ENCODE peak calls at places on chromosomes 16 and 17, in four cellular contexts. L, C, M and R are unnamed samples.

GRCh38 chr16:65229191-65229662 is 107.4 kb upstream of the CDH11 start:
- DNase-seq in L (no peak), C (peak; percentile 3), M (peak; percentile 62), R (no peak)

GRCh38 chr16:22868859-22869258 is 54.9 kb downstream of the HS3ST2 start:
- DNase-seq in L (no peak), C (no peak), M (no peak), R (no peak)

GRCh38 chr17:7021993-7022778 is 664 bp upstream of the BCL6B start:
- DNase-seq in L (peak; percentile 72), C (no peak), M (peak; percentile 90), R (peak; percentile 38)

GRCh38 chr17:64058547-64059115 is 38.2 kb upstream of the ICAM2 start:
- DNase-seq in L (no peak), C (peak; percentile 58), M (no peak), R (no peak)

GRCh38 chr17:77332034-77332971 is 191.5 kb downstream of the SEC14L1 start:
- DNase-seq in L (no peak), C (peak; percentile 26), M (no peak), R (peak; percentile 76)

GRCh38 chr16:80148826-80149225 is 392.0 kb upstream of the DYNLRB2 start:
- DNase-seq in L (no peak), C (no peak), M (no peak), R (no peak)

GRCh38 chr16:83365166-83365565 is 442.6 kb upstream of the HSBP1 start:
- DNase-seq in L (no peak), C (peak; percentile 69), M (no peak), R (no peak)

GRCh38 chr17:45170976-45171337 is 9.3 kb downstream of the HEXIM2 start:
- DNase-seq in L (peak; percentile 98), C (peak; percentile 73), M (peak; percentile 90), R (peak; percentile 74)

GRCh38 chr17:929547-929946 is 50.0 kb downstream of the NXN start:
- DNase-seq in L (no peak), C (no peak), M (no peak), R (no peak)

GRCh38 chr17:63120406-63120805 is 154.4 kb downstream of the TANC2 start:
- DNase-seq in L (peak; percentile 66), C (peak; percentile 55), M (peak; percentile 35), R (peak; percentile 38)

GRCh38 chr17:71460943-71461342 is 659.9 kb upstream of the SOX9 start:
- DNase-seq in L (peak; percentile 25), C (no peak), M (peak; percentile 61), R (peak; percentile 46)

GRCh38 chr16:88917146-88917914 is 50.9 kb upstream of the PABPN1L start:
- DNase-seq in L (no peak), C (no peak), M (no peak), R (no peak)

GRCh38 chr16:78768723-78769122 is 669.3 kb downstream of the WWOX start:
- DNase-seq in L (no peak), C (no peak), M (no peak), R (no peak)

GRCh38 chr17:62792122-62792800 is 15.9 kb downstream of the MARCHF10 start:
- DNase-seq in L (peak; percentile 56), C (peak; percentile 98), M (peak; percentile 87), R (peak; percentile 97)

GRCh38 chr16:4266372-4266771 is 6.5 kb downstream of the TFAP4 start:
- DNase-seq in L (peak; percentile 32), C (no peak), M (peak; percentile 19), R (peak; percentile 6)

GRCh38 chr16:66391726-66392670 is 25.5 kb downstream of the CDH5 start:
- DNase-seq in L (no peak), C (no peak), M (no peak), R (no peak)

GRCh38 chr16:54921229-54921824 is 9.3 kb upstream of the IRX5 start:
- DNase-seq in L (no peak), C (peak; percentile 39), M (peak; percentile 13), R (no peak)

GRCh38 chr17:14840616-14841231 is 424.4 kb downstream of the PMP22 start:
- DNase-seq in L (no peak), C (peak; percentile 6), M (peak; percentile 79), R (peak; percentile 75)

GRCh38 chr17:78714534-78714933 is 67.5 kb downstream of the CYTH1 start:
- DNase-seq in L (no peak), C (no peak), M (no peak), R (no peak)
- H3K4me3 ChIP-seq in L (no peak overlapping the region), C (no peak overlapping the region), M (no peak overlapping the region), R (no peak overlapping the region)

GRCh38 chr17:48818361-48818841 is 1.4 kb upstream of the TTLL6 start:
- DNase-seq in L (no peak), C (no peak), M (no peak), R (no peak)
- H3K4me3 ChIP-seq in L (no peak overlapping the region), C (no peak overlapping the region), M (no peak overlapping the region), R (no peak overlapping the region)

DNA sequence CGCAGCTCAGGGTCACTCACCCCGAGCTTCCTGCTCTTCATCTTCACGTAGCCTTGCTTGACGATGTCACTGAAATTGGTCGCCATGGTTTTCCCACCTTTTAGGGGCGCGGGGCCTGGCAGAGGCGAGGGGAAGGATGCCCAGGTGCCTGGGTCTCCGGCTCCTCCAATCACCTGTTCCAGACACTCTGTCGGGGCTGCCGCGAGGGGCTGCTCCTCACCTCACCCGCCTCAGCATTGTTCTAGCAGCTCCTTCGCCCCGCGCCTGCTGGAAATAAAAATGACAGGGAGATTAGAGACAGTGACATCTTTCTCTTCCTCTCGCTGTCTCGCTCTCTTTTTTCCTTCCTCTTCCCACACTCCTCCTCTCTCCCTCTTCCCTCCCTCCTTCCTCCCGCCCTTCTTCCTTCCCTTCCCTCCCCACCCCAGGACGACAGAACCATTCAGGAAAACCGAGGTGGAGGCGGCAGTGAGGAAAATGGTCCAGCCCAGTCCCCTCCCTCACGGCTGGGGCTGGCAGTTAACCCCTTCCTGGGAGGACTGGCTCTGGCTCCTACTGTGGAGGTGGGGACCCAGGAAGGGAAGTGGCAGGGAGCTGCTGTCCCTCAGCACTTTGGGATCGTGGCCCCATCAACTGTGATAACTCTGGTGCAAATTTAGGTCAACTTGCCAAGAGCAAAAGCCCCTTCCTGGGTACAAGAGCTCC is 6.7 kb downstream of the DOK4 start:
- DNase-seq in L (no peak), C (peak; percentile 74), M (peak; percentile 72), R (peak; percentile 54)
- H3K4me3 ChIP-seq in L (no peak overlapping the region), C (peak overlapping the region; percentile 51), M (peak overlapping the region; percentile 86), R (peak overlapping the region; percentile 55)

DNA sequence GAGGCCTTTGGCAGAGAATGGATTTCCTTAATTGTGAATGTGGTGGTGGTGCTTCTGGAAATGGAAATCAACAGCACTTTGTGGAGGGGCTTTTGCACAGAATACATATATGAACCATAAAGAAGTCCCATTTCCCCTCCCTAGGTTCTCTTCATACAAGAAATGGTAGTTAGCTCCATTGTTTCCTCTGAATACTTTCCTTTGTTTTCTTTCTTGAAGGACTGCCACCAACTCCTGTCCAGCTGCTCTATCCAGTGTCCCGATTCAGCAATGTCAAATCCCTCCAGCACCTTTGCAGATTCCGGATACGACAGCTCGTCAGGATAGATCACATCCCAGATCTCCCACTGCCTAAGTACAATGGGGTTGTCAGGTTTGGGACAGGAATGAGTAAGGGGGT is 33.2 kb upstream of the ARHGAP23 start:
- DNase-seq in L (no peak), C (no peak), M (no peak), R (no peak)
- H3K4me3 ChIP-seq in L (no peak overlapping the region), C (no peak overlapping the region), M (no peak overlapping the region), R (no peak overlapping the region)

DNA sequence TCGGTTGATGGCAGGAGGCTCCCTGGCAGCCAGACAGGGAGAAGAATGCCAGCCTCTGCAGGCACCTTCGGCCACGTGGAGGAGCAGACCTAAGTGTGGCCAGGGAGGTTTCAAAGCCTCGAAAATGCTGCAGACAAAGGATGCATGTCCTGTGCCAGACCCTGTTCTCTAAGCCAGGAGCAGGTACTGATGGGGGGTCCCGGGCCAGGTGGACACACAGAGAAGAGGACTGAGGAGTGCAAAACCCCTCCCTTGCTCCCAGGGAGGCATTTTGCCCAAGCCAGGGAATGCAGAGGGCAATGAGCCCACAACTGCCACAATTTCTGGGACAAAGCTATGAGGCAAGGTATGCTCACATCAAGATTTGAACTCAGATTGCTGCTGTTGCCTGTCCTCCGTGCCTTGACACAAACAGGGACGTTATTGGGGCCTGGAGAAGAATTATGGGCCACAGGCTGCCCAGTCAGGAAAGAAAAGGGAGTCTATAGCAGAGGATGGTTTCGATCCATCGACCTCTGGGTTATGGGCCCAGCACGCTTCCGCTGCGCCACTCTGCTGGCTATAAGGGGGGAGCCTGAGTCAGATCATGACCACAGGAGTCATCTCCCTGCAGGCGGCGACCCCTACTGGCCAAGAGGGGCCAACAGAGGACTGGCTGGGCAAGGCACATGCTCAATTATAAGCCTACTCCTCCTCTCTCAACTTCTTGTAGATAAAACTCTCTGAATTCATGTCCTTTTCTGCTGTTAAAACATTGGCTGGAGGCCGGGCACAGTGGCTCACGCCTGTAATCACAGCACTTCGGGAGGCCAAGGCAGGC is 25.1 kb upstream of the FOXK2 start:
- DNase-seq in L (peak; percentile 92), C (peak; percentile 97), M (peak; percentile 96), R (peak; percentile 91)
- H3K4me3 ChIP-seq in L (peak overlapping the region; percentile 22), C (no peak overlapping the region), M (no peak overlapping the region), R (no peak overlapping the region)

DNA sequence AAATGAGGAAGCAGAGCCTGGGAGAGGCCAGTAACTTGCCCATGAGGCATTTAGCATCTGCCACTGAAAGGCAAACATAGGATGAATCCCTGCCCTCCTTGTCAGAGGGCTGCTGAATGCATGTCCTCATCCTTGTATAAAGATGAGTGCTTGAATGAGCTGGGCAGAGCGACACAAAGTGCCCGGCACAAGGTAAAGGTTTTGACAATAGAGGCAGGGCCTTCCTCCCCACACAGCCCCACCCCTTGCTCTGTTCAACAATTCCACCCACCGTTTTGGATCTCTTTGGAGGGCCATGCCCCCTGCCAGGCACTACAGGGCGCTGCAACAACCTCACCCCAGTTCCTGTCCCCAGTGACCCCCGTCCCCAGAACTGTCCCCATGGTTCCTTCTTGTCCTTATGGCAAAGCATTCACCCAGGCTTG is 1.4 kb upstream of the KRT19 start:
- DNase-seq in L (no peak), C (no peak), M (no peak), R (no peak)
- H3K4me3 ChIP-seq in L (no peak overlapping the region), C (no peak overlapping the region), M (no peak overlapping the region), R (no peak overlapping the region)

GRCh38 chr17:5184284-5184683 is 7.4 kb downstream of the ZNF594 start:
- DNase-seq in L (no peak), C (no peak), M (no peak), R (no peak)
- H3K4me3 ChIP-seq in L (no peak overlapping the region), C (no peak overlapping the region), M (peak overlapping the region; percentile 77), R (no peak overlapping the region)

DNA sequence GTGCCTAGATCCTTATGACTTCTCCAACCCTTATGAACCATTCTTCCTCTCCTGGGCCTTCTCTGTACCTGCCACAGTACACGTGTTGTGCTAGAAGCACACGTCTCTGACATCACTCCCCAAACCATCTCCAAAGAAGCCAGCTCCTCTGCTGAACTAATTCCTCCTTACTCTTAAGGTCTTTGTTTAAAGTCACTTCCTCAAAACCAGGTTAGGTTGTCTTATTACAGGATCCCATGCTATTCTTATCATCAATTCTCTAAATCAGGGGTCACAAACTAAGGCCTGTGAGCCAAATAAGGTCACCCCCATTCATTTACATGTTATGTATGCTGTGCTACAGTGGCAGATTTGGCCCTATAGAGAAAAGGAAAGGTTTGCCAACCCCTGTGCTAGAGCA is 4.0 kb downstream of the SUPT6H start:
- DNase-seq in L (no peak), C (no peak), M (no peak), R (no peak)
- H3K4me3 ChIP-seq in L (no peak overlapping the region), C (no peak overlapping the region), M (no peak overlapping the region), R (no peak overlapping the region)

GRCh38 chr17:49992191-49992932 is 2.7 kb downstream of the DLX3 start:
- DNase-seq in L (no peak), C (no peak), M (no peak), R (no peak)

GRCh38 chr17:49993423-49994037 is 1.5 kb downstream of the DLX3 start:
- DNase-seq in L (peak; percentile 50), C (peak; percentile 23), M (peak; percentile 60), R (no peak)

GRCh38 chr17:49991409-49991808 is 3.6 kb downstream of the DLX3 start:
- DNase-seq in L (no peak), C (no peak), M (no peak), R (no peak)

GRCh38 chr17:49994085-49995054 is 654 bp downstream of the DLX3 start:
- DNase-seq in L (peak; percentile 38), C (no peak), M (peak; percentile 23), R (no peak)

GRCh38 chr17:49992933-49993422 is 2.0 kb downstream of the DLX3 start:
- DNase-seq in L (no peak), C (no peak), M (no peak), R (no peak)
- H3K4me3 ChIP-seq in L (peak overlapping the region; percentile 66), C (no peak overlapping the region), M (peak overlapping the region; percentile 80), R (no peak overlapping the region)